ENCODE peak calls at places on chromosome 22, in nine cellular contexts. E, S, L, W, C, F, A, H and I are unnamed samples.
A peak's percentile ranks its signal among the peaks of the same experiment; 100 is the strongest.

GRCh38 chr22:17307566-17307965 is 61.7 kb upstream of the CECR2 start:
- DNase-seq in L (no peak), F (no peak), H (no peak), C (no peak), A (no peak), W (no peak), E (no peak), S (no peak), I (no peak)

GRCh38 chr22:48950151-48950915 is 877.3 kb downstream of the BRD1 start:
- DNase-seq in E (no peak), A (no peak), S (no peak), C (no peak), H (no peak), W (no peak), F (no peak), L (no peak), I (no peak)

GRCh38 chr22:32200752-32201151 is 4.1 kb downstream of the RFPL2 start:
- DNase-seq in L (peak; percentile 30), E (no peak), S (no peak), W (no peak), F (no peak), H (no peak), C (no peak), A (no peak), I (no peak)

GRCh38 chr22:49540571-49541450 is 286.9 kb downstream of the BRD1 start:
- DNase-seq in C (no peak), S (no peak), L (no peak), F (peak; percentile 27), W (no peak), E (no peak), H (no peak), A (no peak), I (peak; percentile 43)

GRCh38 chr22:29255064-29255621 is 12.6 kb downstream of the RHBDD3 start:
- DNase-seq in W (no peak), E (no peak), S (no peak), C (no peak), A (no peak), F (no peak), H (no peak), L (no peak), I (no peak)

GRCh38 chr22:21564411-21564810 is 3.1 kb upstream of the UBE2L3 start:
- DNase-seq in L (no peak), A (no peak), F (no peak), E (no peak), W (no peak), S (no peak), H (no peak), C (no peak), I (no peak)

GRCh38 chr22:37079668-37080171 is 28.2 kb downstream of the KCTD17 start:
- DNase-seq in C (peak; percentile 84), H (peak; percentile 63), W (peak; percentile 50), L (no peak), F (peak; percentile 31), A (peak; percentile 12), S (no peak), E (no peak), I (peak; percentile 40)

GRCh38 chr22:27192135-27192900 is 534.9 kb downstream of the MIAT start:
- DNase-seq in W (no peak), E (no peak), F (no peak), L (no peak), A (no peak), H (no peak), S (no peak), C (no peak), I (no peak)

GRCh38 chr22:23775779-23776375 is 3.2 kb downstream of the MMP11 start:
- DNase-seq in S (no peak), E (no peak), F (no peak), C (no peak), W (no peak), A (no peak), L (no peak), H (no peak), I (no peak)

GRCh38 chr22:22682196-22682595 is 37.8 kb downstream of the GGTLC2 start:
- DNase-seq in S (no peak), A (no peak), C (no peak), E (no peak), F (no peak), L (no peak), H (no peak), W (no peak), I (no peak)

GRCh38 chr22:32281092-32281491 is 25.9 kb upstream of the SLC5A4 start:
- DNase-seq in A (no peak), E (no peak), L (no peak), C (no peak), S (peak; percentile 14), W (no peak), F (no peak), H (no peak), I (no peak)

GRCh38 chr22:37366601-37367000 is 60.7 kb downstream of the ELFN2 start:
- DNase-seq in H (no peak), L (no peak), A (no peak), C (no peak), E (no peak), S (no peak), W (no peak), F (no peak), I (no peak)

GRCh38 chr22:20089226-20089976 is 9.4 kb downstream of the DGCR8 start:
- DNase-seq in F (peak; percentile 16), C (no peak), A (no peak), H (no peak), L (no peak), E (no peak), W (no peak), S (no peak), I (no peak)

GRCh38 chr22:18114495-18114894 is 3.9 kb downstream of the TUBA8 start:
- DNase-seq in S (no peak), W (peak; percentile 38), F (no peak), C (no peak), A (no peak), E (no peak), H (no peak), L (no peak), I (no peak)